ENCODE peak calls at places on chromosomes 4 and X, in eight cellular contexts. L is mucosa of gallbladder, F is SK-N-DZ, Z is tibial nerve, G is upper lobe of right lung, D is psoas muscle, N is NCI-H2171 treated with DMSO at 0.1 percent for 48 hours, O is caudate nucleus. R is an unnamed sample.

GRCh38 chr4:139014391-139015268 is 951 bp upstream of the NOCT start:
- DNase-seq in L (peak), F (no peak), Z (peak), G (no peak), D (no peak), N (no peak), O (no peak), R (peak)

GRCh38 chr4:119113033-119113655 is 22.5 kb upstream of the MYOZ2 start:
- DNase-seq in L (no peak), F (no peak), Z (no peak), G (no peak), D (no peak), N (no peak), O (no peak), R (peak)

GRCh38 chrX:150936556-150936955 is 38.1 kb upstream of the CD99L2 start:
- DNase-seq in L (no peak), F (no peak), Z (no peak), G (no peak), D (no peak), N (no peak), O (no peak), R (peak)

GRCh38 chr4:123327846-123328447 is 68.6 kb upstream of the SPRY1 start:
- DNase-seq in L (no peak), F (no peak), Z (no peak), G (no peak), D (no peak), N (no peak), O (no peak), R (no peak)

GRCh38 chr4:56941403-56941802 is 33.7 kb downstream of the REST start:
- DNase-seq in L (no peak), F (no peak), Z (no peak), G (no peak), D (no peak), N (no peak), O (no peak), R (no peak)

GRCh38 chr4:47054130-47054529 is 22.8 kb downstream of the GABRB1 start:
- DNase-seq in L (no peak), F (no peak), Z (no peak), G (no peak), D (no peak), N (no peak), O (no peak), R (no peak)

GRCh38 chr4:151583188-151583587 is 174.2 kb downstream of the FHIP1A start:
- DNase-seq in L (no peak), F (no peak), Z (no peak), G (no peak), D (no peak), N (no peak), O (no peak), R (no peak)

GRCh38 chr4:82801910-82802521 is 3.4 kb upstream of the SCD5 start:
- DNase-seq in L (no peak), F (no peak), Z (peak), G (no peak), D (no peak), N (no peak), O (no peak), R (peak)

GRCh38 chrX:15322472-15322871 is 7.0 kb upstream of the ASB11 start:
- DNase-seq in L (no peak), F (no peak), Z (no peak), G (no peak), D (no peak), N (no peak), O (no peak), R (no peak)

GRCh38 chr4:26048378-26048882 is 134.4 kb downstream of the SMIM20 start:
- DNase-seq in L (peak), F (no peak), Z (peak), G (no peak), D (peak), N (no peak), O (no peak), R (peak)

GRCh38 chr4:83535520-83535944 is 376 bp upstream of the GPAT3 start:
- DNase-seq in L (peak), F (no peak), Z (peak), G (no peak), D (peak), N (peak), O (peak), R (peak)

GRCh38 chr4:77264826-77265225 is 107.8 kb downstream of the CCNG2 start:
- DNase-seq in L (no peak), F (no peak), Z (no peak), G (no peak), D (no peak), N (no peak), O (no peak), R (peak)

GRCh38 chr4:3634281-3635089 is 102.3 kb upstream of the LRPAP1 start:
- DNase-seq in L (no peak), F (no peak), Z (no peak), G (no peak), D (peak), N (no peak), O (no peak), R (no peak)

GRCh38 chr4:85762204-85762884 is 287.4 kb downstream of the ARHGAP24 start:
- DNase-seq in L (no peak), F (no peak), Z (no peak), G (no peak), D (no peak), N (no peak), O (no peak), R (peak)

GRCh38 chrX:49155243-49155899 is 7.2 kb upstream of the MAGIX start:
- DNase-seq in L (peak), F (peak), Z (no peak), G (no peak), D (no peak), N (peak), O (no peak), R (peak)

GRCh38 chr4:152463562-152463961 is 72.3 kb downstream of the FBXW7 start:
- DNase-seq in L (no peak), F (no peak), Z (no peak), G (no peak), D (no peak), N (no peak), O (no peak), R (no peak)

R was measured in EH.